ENCODE peak calls at places on chromosomes 6 and 20, in nine cellular contexts. O is nephron progenitor cell; V is mammary epithelial cell; D is skeletal muscle cell; A is stimulated activated CD4-positive, alpha-beta T cell treated with anti-CD3 and anti-CD28 coated beads, TNF-alpha, amount 100 ng/mL, for 4 hours; N is A172; P is GM04503; F is A549; J is GM04504. G is an unnamed sample.

GRCh38 chr6:37324131-37325033 is 29.4 kb upstream of the RNF8 start:
- DNase-seq in N (peak), J (no peak), V (peak), A (no peak), F (no peak), D (no peak), O (no peak), P (peak), G (no peak)

GRCh38 chr6:47741807-47742206 is 40.0 kb upstream of the OPN5 start:
- DNase-seq in V (peak), J (no peak), A (no peak), P (no peak), D (no peak), N (peak), O (no peak), F (peak), G (no peak)

GRCh38 chr6:82396964-82397761 is 33.5 kb downstream of the TPBG start:
- DNase-seq in A (no peak), V (peak), P (peak), O (no peak), F (peak), N (peak), J (peak), D (peak), G (no peak)

GRCh38 chr20:22590662-22591061 is 6.3 kb upstream of the FOXA2 start:
- DNase-seq in V (no peak), F (no peak), J (no peak), A (no peak), P (no peak), D (no peak), O (no peak), N (no peak), G (no peak)

GRCh38 chr6:169868458-169868857 is 117.0 kb downstream of the ERMARD start:
- DNase-seq in A (no peak), V (no peak), N (no peak), F (no peak), J (no peak), D (no peak), P (no peak), O (no peak), G (no peak)

GRCh38 chr6:127972815-127973214 is 72.0 kb upstream of the THEMIS start:
- DNase-seq in O (no peak), N (no peak), P (no peak), F (no peak), J (no peak), A (no peak), V (no peak), D (no peak), G (no peak)

GRCh38 chr20:9172908-9173307 is 104.0 kb downstream of the PLCB4 start:
- DNase-seq in J (no peak), V (no peak), D (no peak), P (no peak), O (no peak), F (no peak), N (peak), A (no peak), G (no peak)

GRCh38 chr6:109447087-109447486 is 6.6 kb downstream of the SMPD2 start:
- DNase-seq in P (no peak), A (no peak), V (no peak), J (no peak), F (no peak), O (no peak), D (no peak), N (no peak), G (no peak)

GRCh38 chr20:25397081-25397480 is 6.4 kb upstream of the ABHD12 start:
- DNase-seq in V (no peak), P (no peak), F (no peak), D (no peak), J (no peak), A (no peak), O (no peak), N (no peak), G (no peak)

GRCh38 chr6:117265425-117266266 is at the start of gene VGLL2:
- DNase-seq in J (no peak), A (no peak), D (no peak), V (peak), O (peak), P (no peak), N (no peak), F (peak), G (peak)

GRCh38 chr20:45189861-45190260 is 15.2 kb downstream of the PI3 start:
- DNase-seq in A (no peak), J (no peak), D (no peak), O (no peak), F (no peak), P (no peak), V (no peak), N (no peak), G (no peak)

G was measured in endothelial cell.